ENCODE peak calls at places on chromosomes 6 and 20, in five cellular contexts. N is osteoblast, H is MM.1S, P is hepatocyte, X is IMR-90. M is an unnamed sample. For H3K4me1, the result is how much of the 10 kb centered on the place peaks cover.

GRCh38 chr20:1163653-1164052 is 21.1 kb downstream of the TMEM74B start:
- DNase-seq in N (no peak), H (peak), P (no peak), X (no peak), M (no peak)

GRCh38 chr20:37282558-37282957 is 6.9 kb upstream of the MANBAL start:
- DNase-seq in N (peak), H (no peak), P (peak), X (peak), M (no peak)

GRCh38 chr6:107730106-107730505 is 94.0 kb downstream of the SCML4 start:
- DNase-seq in N (no peak), H (no peak), P (no peak), X (no peak), M (peak)

GRCh38 chr6:57123111-57123510 is 33.1 kb downstream of the ZNF451 start:
- DNase-seq in N (no peak), H (no peak), P (no peak), X (no peak), M (no peak)

GRCh38 chr6:160952633-160953281 is 38.8 kb upstream of the MAP3K4 start:
- DNase-seq in N (peak), H (no peak), P (no peak), X (no peak), M (no peak)

GRCh38 chr6:113813207-113813606 is 43.9 kb upstream of the MARCKS start:
- DNase-seq in N (peak), H (no peak), P (no peak), X (peak), M (no peak)

GRCh38 chr6:161917645-161918044 is 643.8 kb upstream of the AGPAT4 start:
- DNase-seq in N (no peak), H (no peak), P (no peak), X (no peak), M (no peak)

GRCh38 chr6:40344566-40345185 is 242.5 kb downstream of the LRFN2 start:
- DNase-seq in N (peak), H (no peak), P (no peak), X (no peak), M (no peak)

GRCh38 chr20:56003966-56004365 is 1.4 kb downstream of the CBLN4 start:
- DNase-seq in N (peak), H (no peak), P (peak), X (no peak), M (no peak)

GRCh38 chr6:109363753-109364152 is 18.5 kb downstream of the CD164 start:
- DNase-seq in N (no peak), H (no peak), P (no peak), X (no peak), M (no peak)

GRCh38 chr6:150416120-150416519 is 47.3 kb downstream of the IYD start:
- DNase-seq in N (no peak), H (no peak), P (no peak), X (no peak), M (no peak)
- H3K4me1 ChIP-seq in N (under half), H (under half), P (under half), X (under half), M (under half)

GRCh38 chr20:33826270-33826897 is 15.2 kb downstream of the CHMP4B start:
- DNase-seq in N (no peak), H (no peak), P (peak), X (no peak), M (no peak)

GRCh38 chr20:33824852-33825251 is 13.7 kb downstream of the CHMP4B start:
- DNase-seq in N (no peak), H (no peak), P (no peak), X (no peak), M (no peak)

GRCh38 chr20:33827629-33828325 is 16.6 kb downstream of the CHMP4B start:
- DNase-seq in N (no peak), H (peak), P (no peak), X (peak), M (no peak)

GRCh38 chr20:33827109-33827508 is 16.0 kb downstream of the CHMP4B start:
- DNase-seq in N (no peak), H (no peak), P (no peak), X (no peak), M (no peak)

DNA sequence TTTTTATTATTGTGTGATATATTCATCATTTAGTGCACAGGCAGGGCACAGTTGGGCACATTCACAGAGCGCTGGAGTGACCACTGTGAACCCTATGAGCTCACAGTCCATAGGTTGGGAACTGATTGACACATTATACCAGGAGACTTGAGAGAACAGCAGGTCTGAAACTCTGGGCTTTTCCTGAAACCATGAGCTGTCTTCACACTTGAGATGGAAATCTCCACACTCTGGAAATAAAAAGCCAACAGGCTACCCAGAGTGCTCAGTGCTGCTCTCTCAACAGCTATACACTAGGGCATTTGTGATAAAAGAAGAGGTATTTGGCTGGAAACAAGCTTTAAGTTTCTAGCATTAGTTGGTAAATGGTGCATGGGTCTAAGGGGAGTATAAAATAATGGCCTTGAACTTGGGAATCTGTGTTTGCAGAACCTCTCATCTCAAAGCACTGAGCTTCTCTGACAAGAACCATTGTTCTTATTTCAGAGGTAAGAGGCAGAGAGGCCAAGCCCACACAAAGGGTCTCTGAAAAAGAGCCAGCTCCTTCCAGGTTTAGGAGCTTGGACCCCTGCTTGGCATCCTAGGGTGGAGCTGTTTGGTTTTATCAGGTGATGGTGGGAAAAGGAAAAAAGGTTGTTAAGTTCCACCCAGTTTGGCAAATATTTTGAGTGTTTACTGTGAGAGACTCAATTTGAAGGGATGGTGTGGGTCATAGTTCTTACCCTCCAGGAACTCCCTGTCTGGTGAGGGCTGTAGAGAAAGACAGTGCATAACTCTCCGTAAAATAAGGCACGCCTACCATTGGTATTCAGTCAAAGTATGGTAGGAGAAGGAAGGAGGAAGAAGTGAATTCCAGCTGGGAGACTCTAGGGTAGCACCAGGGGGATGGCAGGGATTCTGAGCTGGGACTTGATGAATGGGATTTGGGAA is 14.5 kb downstream of the CHMP4B start:
- DNase-seq in N (no peak), H (no peak), P (peak), X (no peak), M (peak)
- H3K4me1 ChIP-seq in N (under half), H (half or more), P (half or more), X (under half), M (under half)

GRCh38 chr6:139372326-139373153 is 1.9 kb downstream of the CITED2 start:
- DNase-seq in N (peak), H (peak), P (no peak), X (peak), M (no peak)

GRCh38 chr6:139375239-139376053 is 998 bp upstream of the CITED2 start:
- DNase-seq in N (peak), H (peak), P (peak), X (peak), M (peak)

GRCh38 chr6:139374357-139375238 is at the start of gene CITED2:
- DNase-seq in N (peak), H (peak), P (peak), X (peak), M (peak)

GRCh38 chr6:139373154-139373927 is 1.1 kb downstream of the CITED2 start:
- DNase-seq in N (peak), H (peak), P (peak), X (peak), M (peak)

DNA sequence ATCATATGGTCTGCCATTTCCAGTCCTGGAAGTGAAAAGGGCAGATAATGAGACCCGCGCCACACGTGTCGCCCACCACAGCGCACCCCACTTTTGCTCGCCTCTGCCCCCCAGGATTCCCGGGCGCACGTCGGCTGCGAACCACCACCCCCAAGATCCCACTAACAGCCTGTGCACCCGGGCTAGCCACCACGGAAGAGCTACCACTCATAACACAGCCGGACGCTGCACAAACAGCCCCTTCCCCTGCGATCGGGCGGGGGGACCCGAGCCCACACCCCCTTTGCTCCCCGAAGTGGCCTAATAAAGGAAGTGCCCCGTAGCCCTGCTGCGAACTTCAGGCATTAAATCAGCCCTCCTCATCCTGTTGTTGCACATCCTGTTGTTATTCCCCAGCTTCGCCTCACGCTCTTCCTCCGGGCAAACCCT is 506 bp downstream of the CITED2 start:
- DNase-seq in N (peak), H (no peak), P (no peak), X (no peak), M (no peak)
- H3K4me1 ChIP-seq in N (under half), H (under half), P (under half), X (under half), M (under half)

DNA sequence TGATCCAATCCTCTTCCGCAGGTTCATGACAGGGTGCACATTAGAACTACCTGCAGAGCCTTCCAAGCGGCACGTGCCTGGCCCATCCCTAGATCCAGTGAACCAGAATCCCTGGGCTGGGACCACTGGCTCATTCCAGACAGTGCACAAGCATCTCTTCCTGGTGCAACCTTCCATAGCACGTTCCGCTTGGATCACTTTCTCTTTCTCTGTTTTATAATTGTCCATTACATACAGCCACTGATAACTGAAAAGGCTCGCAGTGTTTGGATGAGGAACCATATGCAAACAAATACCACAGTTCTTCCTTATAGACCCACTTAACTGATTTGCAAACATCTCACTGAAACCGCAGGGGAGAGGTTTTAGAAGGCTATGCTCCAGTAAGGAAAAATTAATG is 59.6 kb upstream of the DDR1 start:
- DNase-seq in N (no peak), H (no peak), P (no peak), X (no peak), M (peak)
- H3K4me1 ChIP-seq in N (under half), H (under half), P (under half), X (under half), M (under half)

GRCh38 chr20:35017099-35017835 is 61.6 kb downstream of the MYH7B start:
- DNase-seq in N (peak), H (no peak), P (no peak), X (no peak), M (no peak)
- H3K4me1 ChIP-seq in N (under half), H (under half), P (under half), X (under half), M (under half)

DNA sequence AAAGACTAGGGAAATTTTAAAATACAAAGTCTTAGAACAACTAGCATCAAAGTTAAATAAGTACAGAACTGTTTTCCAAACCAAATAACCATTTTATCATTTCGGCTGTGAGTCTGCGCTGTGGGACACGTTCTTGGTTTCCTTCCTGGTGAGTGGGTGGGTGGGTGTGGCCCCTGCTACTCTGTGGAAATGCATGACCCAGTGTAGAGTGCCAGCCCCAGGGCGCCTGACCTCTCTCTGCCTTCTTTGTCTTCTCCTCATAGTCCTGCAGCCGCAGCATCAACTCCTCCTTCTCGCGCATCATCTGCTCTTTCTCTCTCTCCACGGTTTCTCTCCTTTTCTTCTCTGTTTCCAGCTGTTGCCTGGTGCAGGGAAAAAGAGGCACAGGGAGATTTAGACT is 48.6 kb downstream of the EZR start:
- DNase-seq in N (peak), H (no peak), P (no peak), X (no peak), M (no peak)
- H3K4me1 ChIP-seq in N (under half), H (under half), P (under half), X (under half), M (under half)

M was measured in small intestine.